ENCODE peak calls at places on chromosomes 5 and 9, in ten cellular contexts. K is IMR-90; M is brain microvascular endothelial cell; S is hepatocyte; E is body of pancreas; T is psoas muscle; Q is heart left ventricle; N is CD8-positive, alpha-beta T cell; I is A673; U is lung. F is an unnamed sample.

GRCh38 chr5:33824516-33825195 is 67.1 kb downstream of the ADAMTS12 start:
- DNase-seq in K (peak; percentile 81), M (peak; percentile 85), S (no peak), E (no peak), T (no peak), Q (no peak), N (no peak), I (no peak), U (no peak), F (no peak)

GRCh38 chr5:41748631-41749030 is 121.6 kb downstream of the OXCT1 start:
- DNase-seq in K (peak; percentile 50), M (peak; percentile 64), S (no peak), E (no peak), T (no peak), Q (no peak), N (no peak), I (no peak), U (no peak), F (no peak)

GRCh38 chr5:97888439-97888838 is 705.4 kb upstream of the RIOK2 start:
- DNase-seq in K (no peak), M (no peak), S (no peak), E (no peak), T (no peak), Q (no peak), N (no peak), I (no peak), U (no peak), F (no peak)

GRCh38 chr9:14158911-14159310 is 155.0 kb downstream of the NFIB start:
- DNase-seq in K (peak; percentile 79), M (peak; percentile 74), S (no peak), E (no peak), T (no peak), Q (no peak), N (no peak), I (no peak), U (no peak), F (peak; percentile 100)

GRCh38 chr9:109456811-109457210 is 41.3 kb downstream of the PTPN3 start:
- DNase-seq in K (no peak), M (no peak), S (no peak), E (no peak), T (no peak), Q (no peak), N (no peak), I (no peak), U (no peak), F (no peak)

GRCh38 chr9:96484521-96484931 is 34.6 kb downstream of the HABP4 start:
- DNase-seq in K (no peak), M (no peak), S (no peak), E (no peak), T (no peak), Q (no peak), N (no peak), I (peak; percentile 52), U (no peak), F (no peak)

GRCh38 chr9:108162664-108163063 is 673.1 kb upstream of the KLF4 start:
- DNase-seq in K (peak; percentile 80), M (peak; percentile 70), S (no peak), E (no peak), T (peak; percentile 37), Q (no peak), N (no peak), I (no peak), U (no peak), F (peak; percentile 86)

GRCh38 chr9:2570615-2571479 is 50.7 kb upstream of the VLDLR start:
- DNase-seq in K (peak; percentile 62), M (peak; percentile 74), S (peak; percentile 84), E (peak; percentile 90), T (peak; percentile 93), Q (peak; percentile 92), N (peak; percentile 8), I (no peak), U (peak; percentile 78), F (no peak)

GRCh38 chr5:20276061-20276958 is 288.3 kb upstream of the CDH18 start:
- DNase-seq in K (peak; percentile 84), M (no peak), S (peak; percentile 9), E (no peak), T (no peak), Q (no peak), N (no peak), I (no peak), U (no peak), F (peak; percentile 90)

GRCh38 chr9:125998837-125999503 is 251.8 kb downstream of the PBX3 start:
- DNase-seq in K (no peak), M (no peak), S (no peak), E (no peak), T (no peak), Q (no peak), N (no peak), I (no peak), U (no peak), F (no peak)

GRCh38 chr5:137822158-137822764 is 45.4 kb upstream of the MYOT start:
- DNase-seq in K (peak; percentile 18), M (peak; percentile 37), S (peak; percentile 60), E (peak; percentile 45), T (peak; percentile 29), Q (no peak), N (no peak), I (peak; percentile 60), U (no peak), F (peak; percentile 24)

DNA sequence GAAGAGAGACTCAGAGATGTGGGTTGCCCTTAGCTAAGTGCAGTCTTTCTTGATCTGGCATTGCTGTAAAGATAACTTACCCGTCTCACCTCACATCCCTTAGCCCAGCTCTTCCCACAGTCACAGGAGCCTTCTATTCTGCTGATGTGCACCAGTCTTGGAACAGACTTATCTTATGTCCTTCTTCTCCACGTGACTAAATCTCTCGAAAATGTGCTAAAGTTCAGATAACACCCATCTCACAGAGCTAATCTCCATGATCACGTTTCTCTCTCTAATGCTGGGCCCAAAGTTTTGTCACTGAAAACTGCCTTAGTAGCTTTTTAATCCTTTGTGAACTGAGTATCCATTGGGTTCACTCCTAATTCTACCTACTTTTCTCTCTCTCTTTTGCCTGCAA is 16.7 kb downstream of the SLC36A1 start:
- DNase-seq in K (no peak), M (no peak), S (no peak), E (no peak), T (no peak), Q (no peak), N (no peak), I (no peak), U (no peak), F (no peak)
- H3K36me3 ChIP-seq in K (peaks cover 17% of the 10 kb centered on the region), M (peaks cover 26% of the 10 kb centered on the region), S (no peaks in the 10 kb centered on the region), E (no peaks in the 10 kb centered on the region), T (peaks cover 15% of the 10 kb centered on the region), Q (peaks cover 62% of the 10 kb centered on the region), N (no peaks in the 10 kb centered on the region), I (no peaks in the 10 kb centered on the region), U (peaks cover 14% of the 10 kb centered on the region), F (peaks cover 3% of the 10 kb centered on the region)

DNA sequence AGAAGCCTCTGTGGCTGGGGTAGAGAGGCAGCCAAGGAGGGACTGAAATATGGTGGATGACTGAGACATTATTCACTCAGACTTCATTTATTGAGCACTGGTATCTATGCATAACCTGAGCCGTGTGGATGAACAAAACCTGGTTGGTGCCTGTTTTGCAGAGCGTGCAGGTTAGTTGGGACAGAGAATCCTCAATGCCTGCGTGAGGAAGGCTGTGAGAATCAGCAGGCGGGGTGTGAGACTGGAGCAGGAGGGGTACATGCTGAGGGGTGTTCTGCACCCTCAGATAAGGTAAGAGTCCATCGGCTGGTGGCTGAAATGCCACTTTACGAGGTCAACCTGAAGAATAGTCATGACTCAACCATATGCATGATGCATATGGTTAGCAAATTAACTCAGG is 271.6 kb downstream of the MED10 start:
- DNase-seq in K (no peak), M (no peak), S (no peak), E (no peak), T (no peak), Q (no peak), N (no peak), I (no peak), U (no peak), F (no peak)
- H3K27me3 ChIP-seq in K (no peaks in the 10 kb centered on the region), M (no peaks in the 10 kb centered on the region), S (no peaks in the 10 kb centered on the region), E (no peaks in the 10 kb centered on the region), T (peaks cover 2% of the 10 kb centered on the region), Q (no peaks in the 10 kb centered on the region), N (no peaks in the 10 kb centered on the region), I (no peaks in the 10 kb centered on the region), U (no peaks in the 10 kb centered on the region), F (peaks cover 2% of the 10 kb centered on the region)

DNA sequence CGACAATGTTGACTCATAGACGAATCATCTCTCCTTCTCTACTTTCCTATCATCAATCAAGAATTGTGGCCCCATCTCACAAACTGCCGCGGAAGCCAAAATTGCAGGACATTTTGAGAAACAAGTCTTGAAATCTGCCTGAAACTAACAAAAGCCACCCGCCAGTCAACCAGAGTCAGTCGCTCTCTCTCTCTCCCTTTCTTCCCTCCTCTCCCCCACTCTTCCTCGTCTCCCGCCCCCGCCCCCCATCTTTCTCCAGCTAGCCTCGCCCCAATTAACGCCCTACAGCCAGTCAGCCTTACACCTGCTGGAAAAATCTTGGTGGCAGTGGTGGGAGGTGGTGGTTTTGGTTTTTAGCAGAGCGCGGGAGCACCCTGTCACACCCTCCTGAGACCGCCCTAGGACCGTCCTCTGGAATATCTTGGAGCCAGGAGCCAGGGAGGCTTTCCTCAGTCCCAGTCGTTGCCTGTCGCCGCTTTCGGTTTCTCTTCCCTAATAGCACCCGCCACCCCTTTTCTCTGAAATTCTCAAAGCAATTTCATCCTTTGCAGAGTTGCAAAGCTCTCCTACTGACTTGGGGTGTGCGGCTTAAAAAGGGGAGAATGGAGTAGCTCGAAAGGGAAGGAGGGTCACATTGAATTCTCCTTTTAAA is 301.1 kb downstream of the PARP8 start:
- DNase-seq in K (no peak), M (no peak), S (peak; percentile 60), E (no peak), T (no peak), Q (no peak), N (no peak), I (peak; percentile 48), U (no peak), F (peak; percentile 24)
- H3K4me3 ChIP-seq in K (peak overlapping the region; percentile 33), M (no peak overlapping the region), S (peak overlapping the region; percentile 61), E (no peak overlapping the region), T (peak overlapping the region; percentile 55), Q (peak overlapping the region; percentile 50), N (peak overlapping the region; percentile 40), I (peak overlapping the region; percentile 56), U (no peak overlapping the region), F (peak overlapping the region; percentile 44)

GRCh38 chr5:148421661-148422060 is 37.9 kb downstream of the FBXO38 start:
- DNase-seq in K (no peak), M (no peak), S (no peak), E (no peak), T (no peak), Q (no peak), N (no peak), I (no peak), U (no peak), F (no peak)

GRCh38 chr5:148426514-148426913 is 42.8 kb downstream of the FBXO38 start:
- DNase-seq in K (no peak), M (no peak), S (no peak), E (no peak), T (no peak), Q (no peak), N (no peak), I (no peak), U (no peak), F (no peak)

GRCh38 chr5:148428825-148429224 is 45.1 kb downstream of the FBXO38 start:
- DNase-seq in K (no peak), M (no peak), S (no peak), E (no peak), T (no peak), Q (no peak), N (no peak), I (no peak), U (no peak), F (no peak)

GRCh38 chr5:148427370-148428042 is 43.7 kb downstream of the FBXO38 start:
- DNase-seq in K (no peak), M (no peak), S (no peak), E (no peak), T (no peak), Q (no peak), N (no peak), I (no peak), U (no peak), F (no peak)

GRCh38 chr5:148425808-148426207 is 42.0 kb downstream of the FBXO38 start:
- DNase-seq in K (no peak), M (peak; percentile 1), S (no peak), E (no peak), T (no peak), Q (no peak), N (no peak), I (no peak), U (no peak), F (no peak)
- H3K36me3 ChIP-seq in K (peaks cover 42% of the 10 kb centered on the region), M (peaks cover 59% of the 10 kb centered on the region), S (no peaks in the 10 kb centered on the region), E (peaks cover 10% of the 10 kb centered on the region), T (peaks cover 14% of the 10 kb centered on the region), Q (peaks cover 98% of the 10 kb centered on the region), N (peaks cover 29% of the 10 kb centered on the region), I (peaks cover 57% of the 10 kb centered on the region), U (peaks cover 25% of the 10 kb centered on the region), F (peaks cover 86% of the 10 kb centered on the region)

F was measured in MG63.